ENCODE peak calls at places on chromosomes 16 and 17, in five cellular contexts. One of them, this sample, is unnamed.

GRCh38 chr16:23597003-23597756 is 1.1 kb upstream of the NDUFAB1 start:
- DNase-seq in ovary: no peak
- DNase-seq in BE2C: peak; percentile 81
- DNase-seq in cardiac fibroblast: no peak
- DNase-seq in fibroblast of lung: no peak
- DNase-seq in this sample: peak; percentile 57

GRCh38 chr16:67431077-67431804 is at the start of gene HSD11B2:
- DNase-seq in ovary: peak; percentile 58
- DNase-seq in BE2C: peak; percentile 79
- DNase-seq in cardiac fibroblast: peak; percentile 22
- DNase-seq in fibroblast of lung: peak; percentile 36
- DNase-seq in this sample: peak; percentile 70

GRCh38 chr16:9534759-9535158 is 443.3 kb downstream of the HAPSTR1 start:
- DNase-seq in ovary: no peak
- DNase-seq in BE2C: no peak
- DNase-seq in cardiac fibroblast: no peak
- DNase-seq in fibroblast of lung: no peak
- DNase-seq in this sample: no peak

GRCh38 chr16:10949424-10949970 is 5.1 kb downstream of the CLEC16A start:
- DNase-seq in ovary: no peak
- DNase-seq in BE2C: no peak
- DNase-seq in cardiac fibroblast: peak; percentile 71
- DNase-seq in fibroblast of lung: no peak
- DNase-seq in this sample: no peak

GRCh38 chr16:85517780-85518179 is 95.3 kb upstream of the GSE1 start:
- DNase-seq in ovary: no peak
- DNase-seq in BE2C: peak; percentile 55
- DNase-seq in cardiac fibroblast: no peak
- DNase-seq in fibroblast of lung: no peak
- DNase-seq in this sample: no peak

GRCh38 chr17:61551255-61551742 is 39.7 kb downstream of the NACA2 start:
- DNase-seq in ovary: no peak
- DNase-seq in BE2C: no peak
- DNase-seq in cardiac fibroblast: peak; percentile 69
- DNase-seq in fibroblast of lung: peak; percentile 79
- DNase-seq in this sample: no peak

GRCh38 chr16:65287307-65287706 is 165.4 kb upstream of the CDH11 start:
- DNase-seq in ovary: no peak
- DNase-seq in BE2C: no peak
- DNase-seq in cardiac fibroblast: no peak
- DNase-seq in fibroblast of lung: no peak
- DNase-seq in this sample: no peak

GRCh38 chr17:72886622-72887021 is 205.9 kb downstream of the SLC39A11 start:
- DNase-seq in ovary: no peak
- DNase-seq in BE2C: no peak
- DNase-seq in cardiac fibroblast: no peak
- DNase-seq in fibroblast of lung: no peak
- DNase-seq in this sample: no peak

GRCh38 chr16:29809850-29810698 is 1.9 kb upstream of the PRRT2 start:
- DNase-seq in ovary: peak; percentile 40
- DNase-seq in BE2C: peak; percentile 54
- DNase-seq in cardiac fibroblast: peak; percentile 75
- DNase-seq in fibroblast of lung: no peak
- DNase-seq in this sample: no peak

GRCh38 chr17:2899911-2900310 is 103.7 kb downstream of the RAP1GAP2 start:
- DNase-seq in ovary: no peak
- DNase-seq in BE2C: no peak
- DNase-seq in cardiac fibroblast: no peak
- DNase-seq in fibroblast of lung: no peak
- DNase-seq in this sample: no peak

GRCh38 chr16:27344707-27345106 is 30.9 kb downstream of the IL4R start:
- DNase-seq in ovary: no peak
- DNase-seq in BE2C: no peak
- DNase-seq in cardiac fibroblast: no peak
- DNase-seq in fibroblast of lung: no peak
- DNase-seq in this sample: no peak

GRCh38 chr16:30723725-30724355 is 24.4 kb upstream of the PHKG2 start:
- DNase-seq in ovary: no peak
- DNase-seq in BE2C: no peak
- DNase-seq in cardiac fibroblast: no peak
- DNase-seq in fibroblast of lung: no peak
- DNase-seq in this sample: no peak

GRCh38 chr17:72822358-72823023 is 270.0 kb downstream of the SLC39A11 start:
- DNase-seq in ovary: no peak
- DNase-seq in BE2C: no peak
- DNase-seq in cardiac fibroblast: no peak
- DNase-seq in fibroblast of lung: no peak
- DNase-seq in this sample: no peak

GRCh38 chr17:50037321-50038107 is 18.4 kb upstream of the ITGA3 start:
- DNase-seq in ovary: peak; percentile 75
- DNase-seq in BE2C: no peak
- DNase-seq in cardiac fibroblast: peak; percentile 84
- DNase-seq in fibroblast of lung: peak; percentile 94
- DNase-seq in this sample: no peak

GRCh38 chr16:60073376-60073775 is 1339.3 kb upstream of the GOT2 start:
- DNase-seq in ovary: no peak
- DNase-seq in BE2C: no peak
- DNase-seq in cardiac fibroblast: no peak
- DNase-seq in fibroblast of lung: peak; percentile 0
- DNase-seq in this sample: no peak

GRCh38 chr17:34637548-34638525 is 58.5 kb downstream of the TMEM132E start:
- DNase-seq in ovary: peak; percentile 67
- DNase-seq in BE2C: peak; percentile 93
- DNase-seq in cardiac fibroblast: peak; percentile 58
- DNase-seq in fibroblast of lung: peak; percentile 63
- DNase-seq in this sample: peak; percentile 89

GRCh38 chr17:55116440-55116914 is 147.9 kb downstream of the STXBP4 start:
- DNase-seq in ovary: no peak
- DNase-seq in BE2C: no peak
- DNase-seq in cardiac fibroblast: peak; percentile 33
- DNase-seq in fibroblast of lung: no peak
- DNase-seq in this sample: no peak

GRCh38 chr16:77213542-77214108 is 14.4 kb downstream of the SYCE1L start:
- DNase-seq in ovary: peak; percentile 29
- DNase-seq in BE2C: peak; percentile 64
- DNase-seq in cardiac fibroblast: peak; percentile 90
- DNase-seq in fibroblast of lung: peak; percentile 83
- DNase-seq in this sample: no peak

GRCh38 chr17:69508814-69509213 is 94.3 kb downstream of the MAP2K6 start:
- DNase-seq in ovary: no peak
- DNase-seq in BE2C: no peak
- DNase-seq in cardiac fibroblast: no peak
- DNase-seq in fibroblast of lung: peak; percentile 34
- DNase-seq in this sample: no peak

GRCh38 chr17:69503711-69504110 is 89.2 kb downstream of the MAP2K6 start:
- DNase-seq in ovary: no peak
- DNase-seq in BE2C: no peak
- DNase-seq in cardiac fibroblast: no peak
- DNase-seq in fibroblast of lung: no peak
- DNase-seq in this sample: no peak

GRCh38 chr17:69502488-69502887 is 88.0 kb downstream of the MAP2K6 start:
- DNase-seq in ovary: no peak
- DNase-seq in BE2C: no peak
- DNase-seq in cardiac fibroblast: no peak
- DNase-seq in fibroblast of lung: peak; percentile 29
- DNase-seq in this sample: no peak

GRCh38 chr17:69505740-69506139 is 91.2 kb downstream of the MAP2K6 start:
- DNase-seq in ovary: no peak
- DNase-seq in BE2C: no peak
- DNase-seq in cardiac fibroblast: no peak
- DNase-seq in fibroblast of lung: no peak
- DNase-seq in this sample: no peak

GRCh38 chr17:69506489-69506888 is 92.0 kb downstream of the MAP2K6 start:
- DNase-seq in ovary: no peak
- DNase-seq in BE2C: no peak
- DNase-seq in cardiac fibroblast: peak; percentile 11
- DNase-seq in fibroblast of lung: no peak
- DNase-seq in this sample: no peak
- TF ChIP-seq CTCF in ovary: no peak
- TF ChIP-seq CTCF in BE2C: peak; percentile 32
- TF ChIP-seq CTCF in cardiac fibroblast: peak; percentile 28
- TF ChIP-seq CTCF in fibroblast of lung: peak; percentile 17
- TF ChIP-seq CTCF in this sample: no peak

DNA sequence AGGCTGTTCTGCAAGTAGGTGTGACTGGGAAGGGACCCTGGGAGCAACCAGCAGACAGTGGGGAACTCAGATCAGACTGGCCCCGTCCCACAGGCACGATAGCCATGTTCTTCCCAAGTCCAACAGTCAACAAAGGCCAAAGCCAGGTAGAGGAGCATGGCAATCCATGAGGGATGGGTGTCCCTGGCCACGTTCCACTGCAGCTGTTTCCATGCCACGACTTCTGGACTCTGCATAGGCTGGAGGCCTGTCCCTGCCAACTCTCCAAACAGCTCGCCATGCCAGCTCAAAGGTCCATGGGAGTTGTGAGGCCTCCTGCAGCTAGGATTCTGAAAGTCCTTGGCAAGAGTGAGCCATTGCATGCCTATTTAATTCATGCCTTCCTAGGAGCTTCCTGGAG is 459.8 kb downstream of the CDH8 start:
- DNase-seq in ovary: no peak
- DNase-seq in BE2C: no peak
- DNase-seq in cardiac fibroblast: no peak
- DNase-seq in fibroblast of lung: no peak
- DNase-seq in this sample: no peak
- TF ChIP-seq CTCF in ovary: no peak
- TF ChIP-seq CTCF in BE2C: no peak
- TF ChIP-seq CTCF in cardiac fibroblast: no peak
- TF ChIP-seq CTCF in fibroblast of lung: no peak
- TF ChIP-seq CTCF in this sample: no peak

GRCh38 chr16:70749681-70750601 is 51.0 kb downstream of the VAC14 start:
- DNase-seq in ovary: peak; percentile 73
- DNase-seq in BE2C: no peak
- DNase-seq in cardiac fibroblast: no peak
- DNase-seq in fibroblast of lung: peak; percentile 60
- DNase-seq in this sample: peak; percentile 66
- TF ChIP-seq CTCF in ovary: no peak
- TF ChIP-seq CTCF in BE2C: no peak
- TF ChIP-seq CTCF in cardiac fibroblast: no peak
- TF ChIP-seq CTCF in fibroblast of lung: no peak
- TF ChIP-seq CTCF in this sample: no peak

DNA sequence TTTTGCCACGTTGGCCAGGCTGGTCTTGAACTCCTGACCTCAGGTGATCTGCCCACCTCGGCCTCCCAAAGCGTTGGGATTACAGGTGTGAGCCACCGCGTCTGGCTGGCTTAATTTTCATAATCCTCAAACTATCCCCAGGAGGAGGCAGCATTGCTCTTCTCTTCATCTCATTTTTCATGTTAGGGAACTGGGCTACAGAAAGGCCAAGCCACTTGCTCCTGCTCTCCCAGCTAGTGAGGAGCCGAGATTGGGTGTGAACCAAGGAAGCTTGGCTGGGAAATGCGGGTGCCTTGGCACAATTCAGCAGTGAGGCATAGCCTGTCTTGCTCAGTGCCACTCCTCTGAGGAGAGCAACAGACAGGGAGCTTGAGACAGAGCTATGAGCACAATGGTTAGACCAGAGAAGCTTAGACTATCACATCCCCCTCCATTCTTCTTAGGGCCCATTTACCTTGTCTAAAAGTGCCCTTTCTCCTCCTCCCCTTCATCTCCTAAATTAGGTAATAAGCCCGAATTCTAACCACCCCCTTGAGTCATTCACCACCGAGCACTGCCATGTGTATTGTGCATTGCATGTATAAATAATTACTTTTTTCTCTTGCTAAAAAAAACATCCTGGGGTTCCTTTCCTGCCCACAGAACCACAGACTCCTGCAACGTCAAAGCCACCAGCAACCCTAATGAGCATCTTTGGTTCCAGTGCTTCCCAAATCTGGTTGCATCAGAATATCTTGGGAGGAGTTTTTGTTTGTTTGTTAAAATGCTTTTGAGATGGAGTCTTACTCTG is 20.0 kb upstream of the KIF19 start:
- DNase-seq in ovary: no peak
- DNase-seq in BE2C: no peak
- DNase-seq in cardiac fibroblast: no peak
- DNase-seq in fibroblast of lung: no peak
- DNase-seq in this sample: no peak
- TF ChIP-seq CTCF in ovary: no peak
- TF ChIP-seq CTCF in BE2C: peak; percentile 18
- TF ChIP-seq CTCF in cardiac fibroblast: no peak
- TF ChIP-seq CTCF in fibroblast of lung: no peak
- TF ChIP-seq CTCF in this sample: peak; percentile 19

GRCh38 chr17:78797213-78797612 is 15.1 kb upstream of the CYTH1 start:
- DNase-seq in ovary: no peak
- DNase-seq in BE2C: no peak
- DNase-seq in cardiac fibroblast: no peak
- DNase-seq in fibroblast of lung: no peak
- DNase-seq in this sample: no peak

GRCh38 chr17:78796134-78796900 is 14.2 kb upstream of the CYTH1 start:
- DNase-seq in ovary: no peak
- DNase-seq in BE2C: no peak
- DNase-seq in cardiac fibroblast: no peak
- DNase-seq in fibroblast of lung: no peak
- DNase-seq in this sample: no peak

GRCh38 chr17:78800132-78800931 is 18.3 kb upstream of the CYTH1 start:
- DNase-seq in ovary: no peak
- DNase-seq in BE2C: no peak
- DNase-seq in cardiac fibroblast: no peak
- DNase-seq in fibroblast of lung: no peak
- DNase-seq in this sample: no peak

GRCh38 chr17:78797691-78798585 is 15.9 kb upstream of the CYTH1 start:
- DNase-seq in ovary: no peak
- DNase-seq in BE2C: no peak
- DNase-seq in cardiac fibroblast: no peak
- DNase-seq in fibroblast of lung: no peak
- DNase-seq in this sample: no peak

DNA sequence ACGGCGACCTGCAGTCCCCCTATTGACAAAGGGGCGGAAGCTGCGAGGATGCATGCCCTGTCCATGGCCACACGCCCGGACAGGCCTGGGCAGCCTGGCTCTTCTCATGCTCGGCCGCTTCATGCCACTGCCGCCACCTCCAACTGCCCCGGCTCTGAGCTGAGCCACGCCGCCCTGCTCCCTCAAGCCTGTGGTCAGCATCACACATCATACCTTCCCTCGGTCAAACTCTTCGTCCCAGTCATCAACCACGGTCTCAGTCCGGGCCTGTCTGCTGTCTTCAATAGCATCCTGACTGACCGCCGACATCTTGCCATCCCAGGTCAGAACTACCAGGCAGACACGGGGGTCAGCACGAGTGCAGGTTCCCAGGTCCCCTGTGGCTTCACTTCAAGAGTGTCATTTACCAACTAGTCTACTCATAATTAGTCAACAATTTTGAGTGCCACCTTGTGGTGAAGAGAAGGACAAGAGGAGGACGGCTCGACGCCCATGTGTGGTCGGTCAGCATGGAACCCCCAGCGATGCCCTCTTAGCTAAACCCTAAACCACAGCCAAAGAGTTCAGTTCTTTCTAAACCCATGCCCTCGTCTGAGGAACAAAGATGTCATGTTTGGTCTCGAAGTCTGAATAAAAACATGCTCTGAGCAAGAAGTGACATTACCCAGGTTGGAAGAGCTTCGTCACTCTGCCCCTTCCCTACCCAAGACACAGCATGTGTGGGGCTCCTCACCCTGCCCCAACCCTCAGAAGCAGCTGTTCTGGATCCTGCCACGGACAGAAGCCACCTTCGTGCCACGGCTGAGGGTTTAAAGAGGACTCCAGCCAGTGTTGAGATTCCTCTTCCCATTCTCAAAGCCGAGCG is 16.9 kb upstream of the CYTH1 start:
- DNase-seq in ovary: no peak
- DNase-seq in BE2C: no peak
- DNase-seq in cardiac fibroblast: peak; percentile 35
- DNase-seq in fibroblast of lung: peak; percentile 32
- DNase-seq in this sample: no peak
- TF ChIP-seq CTCF in ovary: no peak
- TF ChIP-seq CTCF in BE2C: peak; percentile 51
- TF ChIP-seq CTCF in cardiac fibroblast: peak; percentile 36
- TF ChIP-seq CTCF in fibroblast of lung: no peak
- TF ChIP-seq CTCF in this sample: peak; percentile 54

This sample was measured in glutamatergic neuron.